ENCODE peak calls at places on chromosomes 4 and X, in nine cellular contexts. One of them, this sample, is unnamed. For H3K27me3, the result is how much of the 10 kb centered on the place peaks cover.

GRCh38 chr4:7658297-7659204 is 223.8 kb upstream of the PSAPL1 start:
- DNase-seq in right lobe of liver: no peak
- DNase-seq in esophagus squamous epithelium: no peak
- DNase-seq in kidney epithelial cell: no peak
- DNase-seq in fibroblast of lung: no peak
- DNase-seq in CD8-positive, alpha-beta memory T cell: no peak
- DNase-seq in neural progenitor cell: no peak
- DNase-seq in dorsolateral prefrontal cortex: peak
- DNase-seq in HCT116: no peak
- DNase-seq in this sample: no peak

GRCh38 chr4:89703831-89704230 is 133.1 kb downstream of the SNCA start:
- DNase-seq in fibroblast of lung: no peak
- DNase-seq in right lobe of liver: no peak
- DNase-seq in CD8-positive, alpha-beta memory T cell: no peak
- DNase-seq in esophagus squamous epithelium: no peak
- DNase-seq in neural progenitor cell: no peak
- DNase-seq in kidney epithelial cell: no peak
- DNase-seq in HCT116: no peak
- DNase-seq in dorsolateral prefrontal cortex: no peak
- DNase-seq in this sample: no peak

GRCh38 chr4:132056466-132056865 is 1092.6 kb upstream of the PCDH10 start:
- DNase-seq in dorsolateral prefrontal cortex: no peak
- DNase-seq in fibroblast of lung: peak
- DNase-seq in kidney epithelial cell: no peak
- DNase-seq in neural progenitor cell: no peak
- DNase-seq in esophagus squamous epithelium: no peak
- DNase-seq in HCT116: no peak
- DNase-seq in right lobe of liver: no peak
- DNase-seq in CD8-positive, alpha-beta memory T cell: no peak
- DNase-seq in this sample: no peak

GRCh38 chr4:169914871-169915270 is 111.3 kb downstream of the MFAP3L start:
- DNase-seq in neural progenitor cell: no peak
- DNase-seq in kidney epithelial cell: no peak
- DNase-seq in right lobe of liver: no peak
- DNase-seq in fibroblast of lung: no peak
- DNase-seq in HCT116: no peak
- DNase-seq in dorsolateral prefrontal cortex: no peak
- DNase-seq in CD8-positive, alpha-beta memory T cell: no peak
- DNase-seq in esophagus squamous epithelium: no peak
- DNase-seq in this sample: no peak

GRCh38 chrX:28847423-28847822 is 260.2 kb downstream of the IL1RAPL1 start:
- DNase-seq in fibroblast of lung: peak
- DNase-seq in neural progenitor cell: no peak
- DNase-seq in HCT116: peak
- DNase-seq in esophagus squamous epithelium: no peak
- DNase-seq in CD8-positive, alpha-beta memory T cell: no peak
- DNase-seq in dorsolateral prefrontal cortex: peak
- DNase-seq in right lobe of liver: no peak
- DNase-seq in kidney epithelial cell: no peak
- DNase-seq in this sample: no peak

GRCh38 chr4:147351083-147351787 is 129.7 kb upstream of the EDNRA start:
- DNase-seq in right lobe of liver: no peak
- DNase-seq in esophagus squamous epithelium: no peak
- DNase-seq in HCT116: no peak
- DNase-seq in dorsolateral prefrontal cortex: no peak
- DNase-seq in neural progenitor cell: no peak
- DNase-seq in kidney epithelial cell: no peak
- DNase-seq in CD8-positive, alpha-beta memory T cell: no peak
- DNase-seq in fibroblast of lung: no peak
- DNase-seq in this sample: no peak

GRCh38 chrX:106139048-106139447 is 29.1 kb upstream of the PWWP3B start:
- DNase-seq in CD8-positive, alpha-beta memory T cell: no peak
- DNase-seq in HCT116: no peak
- DNase-seq in esophagus squamous epithelium: no peak
- DNase-seq in right lobe of liver: no peak
- DNase-seq in dorsolateral prefrontal cortex: no peak
- DNase-seq in neural progenitor cell: no peak
- DNase-seq in kidney epithelial cell: no peak
- DNase-seq in fibroblast of lung: no peak
- DNase-seq in this sample: no peak

GRCh38 chr4:187021436-187022205 is 298.0 kb upstream of the FAT1 start:
- DNase-seq in right lobe of liver: no peak
- DNase-seq in HCT116: no peak
- DNase-seq in neural progenitor cell: no peak
- DNase-seq in fibroblast of lung: no peak
- DNase-seq in dorsolateral prefrontal cortex: no peak
- DNase-seq in esophagus squamous epithelium: no peak
- DNase-seq in CD8-positive, alpha-beta memory T cell: no peak
- DNase-seq in kidney epithelial cell: no peak
- DNase-seq in this sample: no peak

GRCh38 chr4:78552398-78553396 is 1.1 kb downstream of the ANXA3 start:
- DNase-seq in right lobe of liver: no peak
- DNase-seq in esophagus squamous epithelium: no peak
- DNase-seq in fibroblast of lung: no peak
- DNase-seq in HCT116: peak
- DNase-seq in kidney epithelial cell: peak
- DNase-seq in dorsolateral prefrontal cortex: no peak
- DNase-seq in neural progenitor cell: peak
- DNase-seq in CD8-positive, alpha-beta memory T cell: no peak
- DNase-seq in this sample: peak

GRCh38 chrX:130118941-130119640 is 8.8 kb upstream of the ELF4 start:
- DNase-seq in kidney epithelial cell: no peak
- DNase-seq in CD8-positive, alpha-beta memory T cell: no peak
- DNase-seq in fibroblast of lung: peak
- DNase-seq in HCT116: no peak
- DNase-seq in neural progenitor cell: no peak
- DNase-seq in dorsolateral prefrontal cortex: no peak
- DNase-seq in esophagus squamous epithelium: no peak
- DNase-seq in right lobe of liver: no peak
- DNase-seq in this sample: no peak

GRCh38 chr4:141971854-141972253 is 335.5 kb downstream of the IL15 start:
- DNase-seq in CD8-positive, alpha-beta memory T cell: no peak
- DNase-seq in esophagus squamous epithelium: no peak
- DNase-seq in kidney epithelial cell: no peak
- DNase-seq in neural progenitor cell: no peak
- DNase-seq in fibroblast of lung: no peak
- DNase-seq in right lobe of liver: no peak
- DNase-seq in dorsolateral prefrontal cortex: no peak
- DNase-seq in HCT116: no peak
- DNase-seq in this sample: no peak

GRCh38 chrX:132775230-132775823 is 183.1 kb downstream of the HS6ST2 start:
- DNase-seq in fibroblast of lung: no peak
- DNase-seq in dorsolateral prefrontal cortex: no peak
- DNase-seq in right lobe of liver: no peak
- DNase-seq in neural progenitor cell: no peak
- DNase-seq in kidney epithelial cell: no peak
- DNase-seq in esophagus squamous epithelium: no peak
- DNase-seq in CD8-positive, alpha-beta memory T cell: no peak
- DNase-seq in HCT116: no peak
- DNase-seq in this sample: no peak

GRCh38 chr4:6963139-6963611 is 53.5 kb downstream of the TBC1D14 start:
- DNase-seq in CD8-positive, alpha-beta memory T cell: no peak
- DNase-seq in esophagus squamous epithelium: no peak
- DNase-seq in neural progenitor cell: no peak
- DNase-seq in kidney epithelial cell: no peak
- DNase-seq in dorsolateral prefrontal cortex: no peak
- DNase-seq in fibroblast of lung: peak
- DNase-seq in right lobe of liver: no peak
- DNase-seq in HCT116: no peak
- DNase-seq in this sample: no peak

GRCh38 chr4:146342600-146343192 is 128.4 kb downstream of the REELD1 start:
- DNase-seq in kidney epithelial cell: no peak
- DNase-seq in neural progenitor cell: peak
- DNase-seq in CD8-positive, alpha-beta memory T cell: peak
- DNase-seq in right lobe of liver: no peak
- DNase-seq in HCT116: no peak
- DNase-seq in esophagus squamous epithelium: no peak
- DNase-seq in dorsolateral prefrontal cortex: no peak
- DNase-seq in fibroblast of lung: peak
- DNase-seq in this sample: no peak

GRCh38 chr4:57051524-57051923 is 58.7 kb downstream of the IGFBP7 start:
- DNase-seq in right lobe of liver: no peak
- DNase-seq in kidney epithelial cell: no peak
- DNase-seq in neural progenitor cell: no peak
- DNase-seq in dorsolateral prefrontal cortex: no peak
- DNase-seq in esophagus squamous epithelium: no peak
- DNase-seq in CD8-positive, alpha-beta memory T cell: no peak
- DNase-seq in fibroblast of lung: no peak
- DNase-seq in HCT116: no peak
- DNase-seq in this sample: no peak

GRCh38 chr4:142282870-142283431 is 563.1 kb downstream of the INPP4B start:
- DNase-seq in CD8-positive, alpha-beta memory T cell: peak
- DNase-seq in kidney epithelial cell: no peak
- DNase-seq in right lobe of liver: no peak
- DNase-seq in HCT116: no peak
- DNase-seq in fibroblast of lung: peak
- DNase-seq in dorsolateral prefrontal cortex: no peak
- DNase-seq in esophagus squamous epithelium: no peak
- DNase-seq in neural progenitor cell: peak
- DNase-seq in this sample: no peak

GRCh38 chrX:120429776-120430535 is 39.1 kb downstream of the LAMP2 start:
- DNase-seq in neural progenitor cell: no peak
- DNase-seq in HCT116: no peak
- DNase-seq in fibroblast of lung: no peak
- DNase-seq in right lobe of liver: no peak
- DNase-seq in kidney epithelial cell: no peak
- DNase-seq in esophagus squamous epithelium: no peak
- DNase-seq in dorsolateral prefrontal cortex: no peak
- DNase-seq in CD8-positive, alpha-beta memory T cell: no peak
- DNase-seq in this sample: no peak

GRCh38 chr4:13980317-13980716 is 352.8 kb upstream of the BOD1L1 start:
- DNase-seq in neural progenitor cell: no peak
- DNase-seq in dorsolateral prefrontal cortex: no peak
- DNase-seq in CD8-positive, alpha-beta memory T cell: no peak
- DNase-seq in esophagus squamous epithelium: no peak
- DNase-seq in HCT116: no peak
- DNase-seq in kidney epithelial cell: peak
- DNase-seq in fibroblast of lung: peak
- DNase-seq in right lobe of liver: no peak
- DNase-seq in this sample: no peak

DNA sequence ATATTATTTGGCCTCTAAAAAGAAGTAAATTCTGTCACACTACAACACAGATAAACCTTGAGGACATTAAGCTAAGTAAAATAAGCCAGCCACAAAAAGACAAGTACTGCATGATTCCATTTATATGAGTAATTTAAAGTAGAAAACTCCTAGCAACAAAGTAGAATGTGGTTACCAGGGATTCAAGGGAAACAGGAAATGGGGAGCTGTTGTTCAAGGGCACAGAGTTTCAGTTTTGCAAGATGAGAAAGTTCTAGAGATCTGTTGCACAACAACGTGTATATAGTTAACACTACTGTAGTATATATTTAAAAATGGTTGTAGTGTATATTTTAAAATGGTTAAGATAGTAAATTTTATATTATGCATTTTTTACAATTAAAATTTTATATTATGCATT is 25.4 kb downstream of the SEC31A start:
- DNase-seq in fibroblast of lung: peak
- DNase-seq in CD8-positive, alpha-beta memory T cell: no peak
- DNase-seq in kidney epithelial cell: peak
- DNase-seq in esophagus squamous epithelium: no peak
- DNase-seq in right lobe of liver: no peak
- DNase-seq in neural progenitor cell: no peak
- DNase-seq in dorsolateral prefrontal cortex: no peak
- DNase-seq in HCT116: no peak
- DNase-seq in this sample: no peak
- H3K4me3 ChIP-seq in fibroblast of lung: no peak
- H3K4me3 ChIP-seq in CD8-positive, alpha-beta memory T cell: no peak
- H3K4me3 ChIP-seq in kidney epithelial cell: no peak
- H3K4me3 ChIP-seq in esophagus squamous epithelium: no peak
- H3K4me3 ChIP-seq in right lobe of liver: no peak
- H3K4me3 ChIP-seq in neural progenitor cell: no peak
- H3K4me3 ChIP-seq in dorsolateral prefrontal cortex: no peak
- H3K4me3 ChIP-seq in HCT116: no peak
- H3K4me3 ChIP-seq in this sample: no peak

DNA sequence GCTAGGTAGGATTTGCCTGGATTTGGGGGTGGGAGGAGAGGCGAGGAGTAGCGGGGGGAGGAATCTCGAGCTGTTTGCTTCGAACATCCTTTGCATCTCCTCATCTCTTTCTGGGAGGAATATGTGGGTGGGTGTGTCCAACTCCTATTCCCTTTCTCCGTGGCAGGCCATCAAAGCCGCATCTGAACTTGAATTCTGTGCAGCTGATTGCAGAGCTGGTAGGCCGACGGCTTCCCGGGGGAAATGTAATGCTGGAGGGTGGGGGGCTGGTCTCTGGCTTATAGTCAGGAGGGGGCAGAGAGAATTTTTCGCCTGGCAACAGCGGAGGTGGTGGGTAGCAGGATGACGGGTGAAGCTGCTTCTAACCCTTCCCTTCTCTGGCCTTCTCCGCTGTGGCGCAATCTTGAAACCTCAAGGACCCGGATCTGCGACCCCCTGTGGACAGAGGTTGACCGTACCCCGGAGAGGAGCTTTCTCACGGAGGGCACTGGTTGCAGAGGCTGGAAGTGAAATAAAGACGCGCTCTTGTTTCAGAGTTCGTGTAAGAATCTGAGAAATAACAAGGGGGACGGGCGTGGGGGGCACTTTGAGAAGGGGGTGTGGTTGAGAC is 654 bp downstream of the ZCCHC12 start:
- DNase-seq in kidney epithelial cell: no peak
- DNase-seq in fibroblast of lung: no peak
- DNase-seq in dorsolateral prefrontal cortex: no peak
- DNase-seq in right lobe of liver: no peak
- DNase-seq in HCT116: no peak
- DNase-seq in esophagus squamous epithelium: no peak
- DNase-seq in neural progenitor cell: peak
- DNase-seq in CD8-positive, alpha-beta memory T cell: no peak
- DNase-seq in this sample: no peak
- H3K27me3 ChIP-seq in kidney epithelial cell: under half
- H3K27me3 ChIP-seq in fibroblast of lung: under half
- H3K27me3 ChIP-seq in dorsolateral prefrontal cortex: under half
- H3K27me3 ChIP-seq in right lobe of liver: under half
- H3K27me3 ChIP-seq in HCT116: under half
- H3K27me3 ChIP-seq in esophagus squamous epithelium: half or more
- H3K27me3 ChIP-seq in neural progenitor cell: half or more
- H3K27me3 ChIP-seq in CD8-positive, alpha-beta memory T cell: under half
- H3K27me3 ChIP-seq in this sample: under half

GRCh38 chrX:56920338-56920997 is 74.9 kb downstream of the SPIN3 start:
- DNase-seq in dorsolateral prefrontal cortex: no peak
- DNase-seq in fibroblast of lung: no peak
- DNase-seq in right lobe of liver: no peak
- DNase-seq in neural progenitor cell: no peak
- DNase-seq in esophagus squamous epithelium: no peak
- DNase-seq in kidney epithelial cell: no peak
- DNase-seq in CD8-positive, alpha-beta memory T cell: no peak
- DNase-seq in HCT116: no peak
- DNase-seq in this sample: no peak
- H3K4me3 ChIP-seq in dorsolateral prefrontal cortex: no peak
- H3K4me3 ChIP-seq in fibroblast of lung: no peak
- H3K4me3 ChIP-seq in right lobe of liver: no peak
- H3K4me3 ChIP-seq in neural progenitor cell: no peak
- H3K4me3 ChIP-seq in esophagus squamous epithelium: no peak
- H3K4me3 ChIP-seq in kidney epithelial cell: no peak
- H3K4me3 ChIP-seq in CD8-positive, alpha-beta memory T cell: no peak
- H3K4me3 ChIP-seq in HCT116: no peak
- H3K4me3 ChIP-seq in this sample: no peak

DNA sequence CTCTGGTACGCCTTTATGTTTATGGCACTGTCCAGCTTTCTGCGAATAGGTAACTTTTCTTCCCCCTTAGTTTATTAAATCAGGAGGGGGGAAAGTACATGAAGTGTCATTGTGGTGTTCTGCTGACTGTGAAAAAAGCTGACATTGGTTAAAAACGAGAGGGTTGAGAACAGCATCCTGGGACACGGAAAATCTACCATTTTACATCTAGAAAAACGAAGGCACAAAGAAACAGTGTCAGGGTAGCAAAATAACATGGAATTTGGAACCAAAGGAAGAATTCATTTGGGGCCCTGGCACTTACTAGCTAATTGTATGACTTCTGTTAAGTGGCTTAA is 1.2 kb upstream of the AMOT start:
- DNase-seq in esophagus squamous epithelium: no peak
- DNase-seq in right lobe of liver: no peak
- DNase-seq in neural progenitor cell: no peak
- DNase-seq in dorsolateral prefrontal cortex: no peak
- DNase-seq in HCT116: no peak
- DNase-seq in CD8-positive, alpha-beta memory T cell: no peak
- DNase-seq in kidney epithelial cell: no peak
- DNase-seq in fibroblast of lung: no peak
- DNase-seq in this sample: no peak
- H3K27me3 ChIP-seq in esophagus squamous epithelium: under half
- H3K27me3 ChIP-seq in right lobe of liver: under half
- H3K27me3 ChIP-seq in neural progenitor cell: under half
- H3K27me3 ChIP-seq in dorsolateral prefrontal cortex: half or more
- H3K27me3 ChIP-seq in HCT116: under half
- H3K27me3 ChIP-seq in CD8-positive, alpha-beta memory T cell: under half
- H3K27me3 ChIP-seq in kidney epithelial cell: under half
- H3K27me3 ChIP-seq in fibroblast of lung: under half
- H3K27me3 ChIP-seq in this sample: under half

This sample was measured in RWPE2.